ENCODE peak calls at places on chromosome 1, in six cellular contexts. M is HCT116, G is HepG2, A is GM12878, Z is H1, C is SK-N-SH. K is an unnamed sample.

GRCh38 chr1:90768098-90768497 is 51.0 kb upstream of the BARHL2 start:
- DNase-seq in A (no peak), M (no peak), Z (no peak), G (no peak), C (no peak), K (no peak)

GRCh38 chr1:117976381-117976780 is 46.8 kb downstream of the WDR3 start:
- DNase-seq in G (no peak), Z (no peak), A (no peak), C (no peak), M (no peak), K (no peak)

GRCh38 chr1:60037061-60037460 is 36.5 kb downstream of the C1orf87 start:
- DNase-seq in C (no peak), M (no peak), G (no peak), Z (no peak), A (no peak), K (no peak)

GRCh38 chr1:49995734-49996133 is 28.0 kb downstream of the AGBL4 start:
- DNase-seq in M (no peak), G (peak), Z (no peak), C (no peak), A (no peak), K (no peak)

GRCh38 chr1:232011961-232012360 is 385.4 kb downstream of the DISC1 start:
- DNase-seq in A (no peak), Z (no peak), M (no peak), C (no peak), G (no peak), K (no peak)

GRCh38 chr1:44672254-44672955 is 1.9 kb downstream of the TMEM53 start:
- DNase-seq in Z (peak), A (peak), G (no peak), C (no peak), M (no peak), K (no peak)

GRCh38 chr1:62962014-62962793 is 178.3 kb downstream of the ATG4C start:
- DNase-seq in Z (no peak), G (no peak), M (no peak), A (no peak), C (no peak), K (no peak)

GRCh38 chr1:114154963-114155322 is 1.3 kb upstream of the SYT6 start:
- DNase-seq in Z (no peak), M (no peak), G (no peak), C (peak), A (no peak), K (no peak)

GRCh38 chr1:31800677-31800967 is 15.2 kb downstream of the SPOCD1 start:
- DNase-seq in M (no peak), Z (no peak), G (no peak), C (no peak), A (no peak), K (no peak)

GRCh38 chr1:182170941-182171461 is 109.5 kb upstream of the ZNF648 start:
- DNase-seq in C (no peak), Z (no peak), M (no peak), A (no peak), G (no peak), K (no peak)

GRCh38 chr1:83816836-83817235 is 182.1 kb downstream of the TTLL7 start:
- DNase-seq in G (no peak), A (no peak), Z (no peak), M (no peak), C (no peak), K (no peak)

GRCh38 chr1:8202182-8202905 is 115.6 kb upstream of the SLC45A1 start:
- DNase-seq in G (peak), Z (no peak), M (peak), C (no peak), A (no peak), K (no peak)

GRCh38 chr1:36351222-36351977 is 28.0 kb upstream of the EVA1B start:
- DNase-seq in M (peak), Z (no peak), A (no peak), C (peak), G (no peak), K (no peak)

GRCh38 chr1:17212487-17213121 is 7.7 kb downstream of the PADI1 start:
- DNase-seq in A (no peak), G (no peak), C (peak), Z (no peak), M (no peak), K (peak)

GRCh38 chr1:110196917-110197782 is 13.0 kb upstream of the KCNC4 start:
- DNase-seq in G (peak), C (peak), A (no peak), M (peak), Z (no peak), K (peak)

GRCh38 chr1:157140068-157140588 is 1.9 kb upstream of the ETV3 start:
- DNase-seq in Z (no peak), A (no peak), M (no peak), G (no peak), C (no peak), K (no peak)

GRCh38 chr1:201842472-201843020 is 13.6 kb downstream of the IPO9 start:
- DNase-seq in A (no peak), G (peak), Z (no peak), M (no peak), C (no peak), K (no peak)

GRCh38 chr1:209875510-209875909 is 47.7 kb downstream of the UTP25 start:
- DNase-seq in M (peak), G (peak), A (no peak), C (no peak), Z (no peak), K (peak)

GRCh38 chr1:231240531-231240882 is 505 bp upstream of the GNPAT start:
- DNase-seq in C (no peak), M (no peak), G (no peak), Z (no peak), A (no peak), K (no peak)

GRCh38 chr1:20652300-20652699 is 8.9 kb downstream of the DDOST start:
- DNase-seq in Z (no peak), G (no peak), M (no peak), C (no peak), A (no peak), K (no peak)

GRCh38 chr1:115217150-115218033 is 120.7 kb downstream of the NGF start:
- DNase-seq in Z (no peak), G (no peak), A (no peak), M (no peak), C (no peak), K (no peak)

GRCh38 chr1:94622757-94623156 is 81.2 kb upstream of the F3 start:
- DNase-seq in M (peak), G (no peak), A (no peak), C (no peak), Z (no peak), K (peak)

GRCh38 chr1:101025283-101025679 is 303 bp downstream of the DPH5 start:
- DNase-seq in Z (no peak), C (peak), A (peak), M (no peak), G (peak), K (no peak)

GRCh38 chr1:176241385-176242015 is 34.4 kb upstream of the COP1 start:
- DNase-seq in C (no peak), M (peak), A (no peak), Z (peak), G (no peak), K (no peak)

GRCh38 chr1:29426701-29427279 is 190.5 kb downstream of the PTPRU start:
- DNase-seq in Z (no peak), A (no peak), C (peak), M (no peak), G (no peak), K (no peak)

GRCh38 chr1:21931171-21932093 is 5.7 kb downstream of the HSPG2 start:
- DNase-seq in G (peak), Z (no peak), A (no peak), M (peak), C (no peak), K (peak)

GRCh38 chr1:174005032-174005431 is 17.1 kb downstream of the RC3H1 start:
- DNase-seq in C (peak), G (no peak), A (peak), M (no peak), Z (no peak), K (no peak)

GRCh38 chr1:108831225-108831624 is 25.7 kb downstream of the AKNAD1 start:
- DNase-seq in G (no peak), Z (no peak), M (no peak), C (no peak), A (no peak), K (no peak)

GRCh38 chr1:207897188-207897587 is 13.7 kb downstream of the CD34 start:
- DNase-seq in C (peak), M (no peak), Z (no peak), G (no peak), A (no peak), K (no peak)
- TF ChIP-seq JUND in C (no peak), M (no peak), Z (no peak), G (no peak), A (no peak), K (no peak)

DNA sequence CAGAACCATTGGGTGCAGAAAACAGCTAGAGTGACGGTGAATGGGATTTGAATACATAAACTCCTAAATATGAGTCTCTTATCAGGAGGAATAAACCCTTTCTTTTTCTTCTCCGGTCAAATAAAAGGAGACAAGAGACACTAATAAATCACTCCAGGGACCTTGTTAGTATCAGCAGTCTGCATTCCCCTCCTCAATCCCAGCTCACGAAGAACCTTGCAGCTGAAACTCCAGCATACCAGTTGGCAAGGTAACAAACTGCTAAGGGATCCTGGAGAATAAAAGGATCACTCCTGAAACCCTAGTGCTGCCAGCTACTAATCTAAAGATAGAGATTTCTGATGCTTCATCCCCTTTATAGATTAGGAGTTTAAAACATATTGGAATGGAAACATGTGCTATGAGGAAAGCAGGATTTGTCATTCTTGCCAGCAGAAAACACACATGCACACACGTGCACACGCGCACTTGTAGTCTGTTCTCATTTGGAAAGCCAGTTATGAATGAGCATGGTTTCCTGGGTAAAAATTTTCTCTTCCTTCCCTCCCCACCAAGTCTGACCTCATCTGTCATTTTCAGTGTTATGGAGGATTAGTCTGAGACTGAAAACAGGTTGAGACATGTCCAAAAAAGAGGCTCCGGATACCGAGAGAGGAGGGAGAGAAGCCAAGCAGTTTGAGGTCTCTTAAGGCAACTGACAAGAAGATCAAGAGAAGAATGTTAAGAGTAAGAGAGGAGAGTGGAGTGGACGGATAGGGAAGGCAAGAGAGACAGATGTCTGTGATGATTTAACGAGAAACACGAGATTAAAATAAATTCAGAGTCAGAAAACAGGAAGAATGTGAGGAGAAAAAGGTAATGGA is 10.9 kb downstream of the IER5 start:
- DNase-seq in C (no peak), M (no peak), G (no peak), A (peak), Z (no peak), K (no peak)
- TF ChIP-seq JUND in C (peak), M (no peak), G (no peak), A (peak), Z (no peak), K (no peak)

DNA sequence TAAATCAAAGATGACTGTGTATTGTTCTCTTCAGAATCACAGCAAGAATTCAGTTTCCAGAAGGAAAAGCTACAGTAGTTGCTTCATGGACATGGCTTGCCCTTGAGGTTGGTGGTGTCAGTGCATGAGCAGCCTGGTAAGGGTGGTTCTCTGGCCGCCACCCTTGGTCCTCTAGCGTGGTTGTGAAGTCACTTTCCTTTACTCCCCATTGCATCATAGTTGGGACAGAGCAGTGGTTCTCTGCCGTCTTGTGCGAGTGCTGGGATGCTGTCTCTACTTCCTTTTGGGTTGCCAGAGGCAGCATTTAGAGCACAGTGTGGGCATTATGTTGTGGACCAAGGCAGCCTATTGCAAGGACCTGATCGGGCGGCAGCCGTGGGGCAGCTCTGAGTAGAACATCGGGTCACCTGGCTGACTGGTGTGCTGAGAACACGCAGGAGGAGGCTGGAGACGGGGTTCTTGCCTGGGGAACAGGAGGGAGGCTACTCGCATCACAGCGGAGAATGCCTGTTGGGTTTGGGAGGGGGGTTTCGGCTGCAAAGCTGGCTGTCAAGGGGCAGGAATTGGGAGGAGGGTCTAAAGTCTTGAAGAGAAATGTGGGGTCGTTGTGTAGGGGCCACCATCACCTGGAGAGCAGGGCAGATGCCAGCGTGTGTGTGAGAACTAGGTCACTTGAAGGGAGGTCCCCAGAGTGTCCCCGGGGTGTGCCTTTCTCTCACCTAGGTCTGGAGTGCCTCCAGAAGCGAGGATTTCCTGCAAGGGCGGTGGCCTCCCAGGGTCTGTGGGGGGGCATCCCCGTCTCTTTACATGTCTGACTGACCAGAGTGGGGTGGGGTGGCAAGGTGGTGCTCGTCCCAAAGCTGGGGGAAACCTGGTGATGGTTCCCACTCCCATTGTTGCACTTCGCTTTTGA is 6.3 kb downstream of the ARF1 start:
- DNase-seq in M (no peak), G (no peak), Z (no peak), C (no peak), A (no peak), K (no peak)
- TF ChIP-seq JUND in M (no peak), G (no peak), Z (no peak), C (no peak), A (no peak), K (no peak)

GRCh38 chr1:6519935-6520621 is 28.6 kb upstream of the PLEKHG5 start:
- DNase-seq in G (no peak), C (peak), Z (peak), M (no peak), A (no peak), K (peak)
- TF ChIP-seq JUND in G (no peak), C (no peak), Z (no peak), M (no peak), A (no peak), K (no peak)

DNA sequence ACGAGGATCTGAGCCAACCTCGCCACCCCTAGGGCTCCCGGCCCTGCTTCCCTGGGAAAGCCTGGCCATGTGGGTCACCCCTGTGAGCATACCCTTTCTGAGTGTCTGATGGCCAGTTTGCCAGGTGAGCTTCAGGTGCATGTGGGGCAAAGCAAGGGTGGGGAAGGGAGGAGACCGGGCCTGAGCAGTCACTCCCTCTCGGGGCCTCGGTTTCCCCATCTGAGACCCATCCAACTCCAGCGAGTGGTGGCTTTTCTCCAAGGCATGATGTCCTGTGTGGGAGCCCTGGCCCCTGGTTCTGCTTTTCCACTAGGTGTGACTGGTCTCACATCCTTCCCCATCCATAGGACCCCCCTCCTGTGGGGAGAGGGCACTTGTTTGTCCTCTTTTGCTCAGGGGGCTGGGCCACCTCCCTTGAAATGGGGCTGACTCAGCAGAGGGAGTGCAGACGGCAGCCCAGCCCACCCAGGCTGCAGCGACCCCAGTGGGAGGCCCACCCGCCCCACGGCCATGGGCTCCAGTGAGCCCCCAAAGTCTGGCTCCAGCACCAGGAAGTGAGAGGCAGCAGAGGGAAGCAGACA is 1.7 kb upstream of the WNT9A start:
- DNase-seq in A (no peak), M (no peak), C (peak), G (no peak), Z (no peak), K (no peak)
- TF ChIP-seq JUND in A (no peak), M (no peak), C (no peak), G (no peak), Z (no peak), K (no peak)

DNA sequence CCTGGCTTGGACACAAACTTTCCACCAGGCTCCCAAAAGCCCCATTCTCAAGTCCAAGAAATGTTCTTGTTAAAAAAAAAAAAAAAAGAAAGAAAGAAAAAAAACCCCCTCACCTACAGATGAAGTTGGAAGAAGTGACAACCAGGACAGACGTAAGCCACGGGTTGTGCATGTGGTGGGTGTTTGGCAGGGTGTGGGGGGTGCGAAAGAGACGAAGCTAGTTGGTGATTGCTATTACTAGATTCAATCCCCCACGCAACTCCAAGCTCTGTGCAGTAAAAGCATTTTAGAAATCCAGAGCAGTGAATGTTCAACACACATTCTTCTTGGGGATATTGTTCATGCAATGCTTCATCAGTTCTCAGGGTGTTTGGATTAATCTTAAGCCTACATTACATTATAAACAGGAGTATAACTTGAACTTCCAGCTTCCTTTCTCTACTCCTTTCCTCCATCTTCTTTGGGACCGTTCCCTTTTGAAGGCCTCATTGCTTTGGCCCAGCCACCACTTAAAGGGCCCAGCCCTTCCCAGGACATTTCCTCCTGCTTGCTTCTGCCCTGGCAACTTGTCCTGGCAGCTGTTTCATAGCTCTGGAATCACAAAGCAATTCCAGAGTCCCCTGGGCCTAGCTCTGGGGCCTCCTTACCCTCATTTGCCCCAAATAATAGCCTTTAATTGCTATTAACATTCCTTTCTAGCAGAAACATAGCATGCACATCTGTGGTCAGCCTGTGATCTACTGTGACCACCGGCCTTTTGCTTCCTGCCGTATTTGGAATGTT is 41.7 kb downstream of the PHC2 start:
- DNase-seq in G (no peak), Z (no peak), M (no peak), A (no peak), C (no peak), K (no peak)
- TF ChIP-seq JUND in G (no peak), Z (no peak), M (no peak), A (no peak), C (no peak), K (no peak)

DNA sequence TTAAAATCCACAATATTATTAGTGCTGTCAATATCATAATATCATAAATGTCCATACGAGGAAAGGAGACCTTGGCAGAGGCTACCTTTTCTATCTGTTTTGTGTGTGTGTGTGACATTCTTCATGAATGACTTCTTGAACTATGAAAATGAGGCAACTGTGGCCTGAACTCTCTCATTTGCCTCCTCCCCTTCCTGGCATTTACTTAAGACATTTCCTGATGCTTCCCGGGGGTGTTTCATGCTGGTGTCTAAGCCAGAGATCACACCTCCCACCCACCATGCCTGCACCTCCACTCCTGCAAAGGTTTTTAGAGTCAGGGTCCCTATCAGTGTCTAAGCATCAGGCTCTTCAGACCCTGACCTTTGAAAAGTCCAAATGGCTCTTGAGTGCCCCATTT is 420.9 kb downstream of the KIF26B start:
- DNase-seq in A (no peak), G (no peak), M (no peak), C (no peak), Z (no peak), K (no peak)
- TF ChIP-seq JUND in A (no peak), G (no peak), M (no peak), C (no peak), Z (no peak), K (no peak)

GRCh38 chr1:221849897-221850296 is 108.0 kb upstream of the DUSP10 start:
- DNase-seq in Z (no peak), M (no peak), A (no peak), C (no peak), G (no peak), K (no peak)
- TF ChIP-seq JUND in Z (no peak), M (no peak), A (no peak), C (no peak), G (no peak), K (no peak)

GRCh38 chr1:211375286-211375818 is 48.7 kb downstream of the TRAF5 start:
- DNase-seq in M (no peak), A (no peak), C (no peak), G (no peak), Z (no peak), K (no peak)
- TF ChIP-seq JUND in M (no peak), A (no peak), C (no peak), G (no peak), Z (no peak), K (no peak)

GRCh38 chr1:207937204-207937603 is 26.3 kb upstream of the CD34 start:
- DNase-seq in A (no peak), G (no peak), M (no peak), Z (no peak), C (no peak), K (no peak)

GRCh38 chr1:207941664-207942063 is 30.7 kb upstream of the CD34 start:
- DNase-seq in A (no peak), M (no peak), C (peak), G (no peak), Z (no peak), K (no peak)

GRCh38 chr1:207935166-207935583 is 24.2 kb upstream of the CD34 start:
- DNase-seq in G (no peak), Z (no peak), M (no peak), C (no peak), A (peak), K (no peak)

GRCh38 chr1:207933205-207933800 is 22.4 kb upstream of the CD34 start:
- DNase-seq in G (no peak), C (no peak), Z (no peak), M (no peak), A (no peak), K (no peak)

GRCh38 chr1:207938016-207938415 is 27.1 kb upstream of the CD34 start:
- DNase-seq in C (no peak), Z (no peak), G (peak), M (no peak), A (no peak), K (no peak)
- TF ChIP-seq JUND in C (no peak), Z (no peak), G (no peak), M (no peak), A (no peak), K (no peak)

K was measured in T47D.